ENCODE peak calls at places on chromosome 4, in five cellular contexts. M, D, C, Z and R are unnamed samples.

GRCh38 chr4:1628892-1629703 is 55.0 kb downstream of the FAM53A start:
- DNase-seq in C (peak), Z (peak), D (peak), M (peak), R (peak)

GRCh38 chr4:107564326-107564725 is 155.7 kb downstream of the PAPSS1 start:
- DNase-seq in Z (no peak), C (peak), M (no peak), D (peak), R (no peak)

GRCh38 chr4:153970169-153970568 is 181.3 kb upstream of the SFRP2 start:
- DNase-seq in M (no peak), C (no peak), Z (no peak), D (no peak), R (no peak)

GRCh38 chr4:142282870-142283431 is 563.1 kb downstream of the INPP4B start:
- DNase-seq in M (peak), Z (no peak), D (peak), C (no peak), R (no peak)

GRCh38 chr4:121778991-121779628 is 14.1 kb upstream of the SMIM43 start:
- DNase-seq in Z (no peak), M (no peak), D (no peak), C (peak), R (no peak)

GRCh38 chr4:1243451-1244080 is 5.4 kb downstream of the CTBP1 start:
- DNase-seq in D (no peak), Z (no peak), M (peak), C (no peak), R (peak)

GRCh38 chr4:14262221-14262620 is 634.7 kb upstream of the BOD1L1 start:
- DNase-seq in C (no peak), M (no peak), Z (no peak), D (no peak), R (no peak)

GRCh38 chr4:103008875-103009729 is 10.4 kb downstream of the SLC9B1 start:
- DNase-seq in C (peak), Z (peak), M (peak), D (peak), R (no peak)

GRCh38 chr4:148054275-148054674 is 322.4 kb downstream of the ARHGAP10 start:
- DNase-seq in D (no peak), M (peak), C (no peak), Z (no peak), R (no peak)

GRCh38 chr4:5166377-5166776 is 115.1 kb downstream of the STK32B start:
- DNase-seq in M (no peak), Z (no peak), D (peak), C (no peak), R (no peak)

GRCh38 chr4:1247811-1248261 is 1.1 kb downstream of the CTBP1 start:
- DNase-seq in M (no peak), D (peak), Z (no peak), C (peak), R (no peak)

GRCh38 chr4:4680758-4681157 is 138.9 kb upstream of the STX18 start:
- DNase-seq in D (no peak), C (no peak), M (no peak), Z (no peak), R (no peak)

GRCh38 chr4:111678908-111679307 is 466.3 kb upstream of the FAM241A start:
- DNase-seq in D (no peak), C (no peak), M (no peak), Z (no peak), R (no peak)

GRCh38 chr4:53744446-53745160 is 153.3 kb upstream of the LNX1 start:
- DNase-seq in M (no peak), Z (no peak), C (no peak), D (no peak), R (no peak)

GRCh38 chr4:66000500-66001117 is 330.3 kb upstream of the EPHA5 start:
- DNase-seq in C (no peak), M (no peak), D (no peak), Z (no peak), R (no peak)

GRCh38 chr4:133045288-133045687 is 103.8 kb upstream of the PCDH10 start:
- DNase-seq in D (no peak), M (no peak), C (no peak), Z (no peak), R (no peak)

GRCh38 chr4:147825451-147826287 is 93.8 kb downstream of the ARHGAP10 start:
- DNase-seq in C (peak), M (peak), D (no peak), Z (no peak), R (peak)

GRCh38 chr4:147754037-147754445 is 22.2 kb downstream of the ARHGAP10 start:
- DNase-seq in M (no peak), D (peak), Z (no peak), C (peak), R (no peak)

GRCh38 chr4:5712517-5712916 is 1.5 kb downstream of the EVC start:
- DNase-seq in Z (no peak), M (no peak), D (peak), C (peak), R (no peak)

GRCh38 chr4:145154573-145154972 is 25.8 kb downstream of the OTUD4 start:
- DNase-seq in C (peak), M (peak), Z (peak), D (peak), R (peak)

GRCh38 chr4:77801260-77801608 is 17.9 kb downstream of the CNOT6L start:
- DNase-seq in D (no peak), M (no peak), C (no peak), Z (no peak), R (no peak)

GRCh38 chr4:56757821-56758400 is 63.6 kb downstream of the SPINK2 start:
- DNase-seq in C (peak), M (peak), D (peak), Z (peak), R (peak)

GRCh38 chr4:85724801-85725548 is 250.0 kb downstream of the ARHGAP24 start:
- DNase-seq in C (peak), Z (no peak), D (no peak), M (no peak), R (no peak)

GRCh38 chr4:105304085-105304484 is 157.4 kb downstream of the TET2 start:
- DNase-seq in C (no peak), M (no peak), Z (no peak), D (no peak), R (no peak)

GRCh38 chr4:61204353-61204752 is 4.2 kb downstream of the ADGRL3 start:
- DNase-seq in Z (no peak), C (peak), M (no peak), D (peak), R (no peak)

GRCh38 chr4:133058701-133059100 is 90.4 kb upstream of the PCDH10 start:
- DNase-seq in Z (no peak), C (no peak), D (no peak), M (no peak), R (no peak)

GRCh38 chr4:128225148-128225547 is 62.5 kb downstream of the PGRMC2 start:
- DNase-seq in Z (no peak), C (peak), M (peak), D (peak), R (no peak)

GRCh38 chr4:64359496-64359895 is 49.8 kb downstream of the TECRL start:
- DNase-seq in Z (no peak), D (no peak), M (no peak), C (no peak), R (no peak)